ENCODE peak calls at places on chromosomes 6 and 20, in ten cellular contexts. One of them, this sample, is unnamed.
A peak's percentile ranks its signal among the peaks of the same experiment; 100 is the strongest.

GRCh38 chr6:5162401-5162800 is 77.3 kb downstream of the PPP1R3G start:
- DNase-seq in GM06990: no peak
- DNase-seq in H7: no peak
- DNase-seq in BJ: no peak
- DNase-seq in cardiac muscle cell: no peak
- DNase-seq in GM23248: no peak
- DNase-seq in body of pancreas: no peak
- DNase-seq in astrocyte: no peak
- DNase-seq in lung: no peak
- DNase-seq in transverse colon: no peak
- DNase-seq in this sample: no peak

GRCh38 chr20:4472906-4473305 is 248.8 kb upstream of the PRND start:
- DNase-seq in transverse colon: no peak
- DNase-seq in H7: no peak
- DNase-seq in BJ: no peak
- DNase-seq in GM06990: no peak
- DNase-seq in body of pancreas: no peak
- DNase-seq in GM23248: peak; percentile 60
- DNase-seq in cardiac muscle cell: no peak
- DNase-seq in astrocyte: no peak
- DNase-seq in lung: no peak
- DNase-seq in this sample: peak; percentile 72

GRCh38 chr6:142984386-142984785 is 39.4 kb upstream of the HIVEP2 start:
- DNase-seq in GM23248: peak; percentile 8
- DNase-seq in BJ: no peak
- DNase-seq in H7: no peak
- DNase-seq in astrocyte: no peak
- DNase-seq in GM06990: no peak
- DNase-seq in cardiac muscle cell: no peak
- DNase-seq in lung: no peak
- DNase-seq in transverse colon: no peak
- DNase-seq in body of pancreas: no peak
- DNase-seq in this sample: peak; percentile 77

GRCh38 chr6:21522773-21523490 is 70.6 kb upstream of the SOX4 start:
- DNase-seq in H7: peak; percentile 47
- DNase-seq in lung: no peak
- DNase-seq in BJ: no peak
- DNase-seq in GM23248: no peak
- DNase-seq in body of pancreas: no peak
- DNase-seq in transverse colon: no peak
- DNase-seq in astrocyte: no peak
- DNase-seq in GM06990: no peak
- DNase-seq in cardiac muscle cell: no peak
- DNase-seq in this sample: no peak

GRCh38 chr6:30206799-30207618 is 6.2 kb downstream of the TRIM26 start:
- DNase-seq in body of pancreas: no peak
- DNase-seq in BJ: no peak
- DNase-seq in H7: peak; percentile 54
- DNase-seq in GM23248: peak; percentile 58
- DNase-seq in cardiac muscle cell: peak; percentile 37
- DNase-seq in GM06990: no peak
- DNase-seq in transverse colon: peak; percentile 43
- DNase-seq in astrocyte: peak; percentile 23
- DNase-seq in lung: peak; percentile 46
- DNase-seq in this sample: peak; percentile 69

GRCh38 chr6:136989591-136990578 is 54.9 kb downstream of the IL20RA start:
- DNase-seq in astrocyte: no peak
- DNase-seq in GM06990: no peak
- DNase-seq in H7: peak; percentile 76
- DNase-seq in BJ: no peak
- DNase-seq in transverse colon: peak; percentile 23
- DNase-seq in GM23248: peak; percentile 28
- DNase-seq in cardiac muscle cell: peak; percentile 75
- DNase-seq in body of pancreas: no peak
- DNase-seq in lung: no peak
- DNase-seq in this sample: peak; percentile 10

GRCh38 chr6:127247114-127248096 is 19.3 kb upstream of the RNF146 start:
- DNase-seq in GM06990: no peak
- DNase-seq in lung: no peak
- DNase-seq in astrocyte: no peak
- DNase-seq in transverse colon: no peak
- DNase-seq in GM23248: peak; percentile 16
- DNase-seq in H7: no peak
- DNase-seq in cardiac muscle cell: no peak
- DNase-seq in body of pancreas: no peak
- DNase-seq in BJ: no peak
- DNase-seq in this sample: no peak

GRCh38 chr6:31538805-31539400 is 2.9 kb downstream of the DDX39B start:
- DNase-seq in body of pancreas: peak; percentile 59
- DNase-seq in astrocyte: no peak
- DNase-seq in cardiac muscle cell: no peak
- DNase-seq in GM06990: no peak
- DNase-seq in transverse colon: no peak
- DNase-seq in BJ: no peak
- DNase-seq in H7: no peak
- DNase-seq in lung: no peak
- DNase-seq in GM23248: no peak
- DNase-seq in this sample: no peak

GRCh38 chr6:6806793-6807518 is 218.4 kb downstream of the LY86 start:
- DNase-seq in astrocyte: no peak
- DNase-seq in cardiac muscle cell: no peak
- DNase-seq in GM23248: no peak
- DNase-seq in H7: no peak
- DNase-seq in BJ: no peak
- DNase-seq in body of pancreas: no peak
- DNase-seq in GM06990: no peak
- DNase-seq in lung: peak; percentile 47
- DNase-seq in transverse colon: peak; percentile 39
- DNase-seq in this sample: no peak

GRCh38 chr6:25006565-25007001 is 70.8 kb upstream of the RIPOR2 start:
- DNase-seq in BJ: no peak
- DNase-seq in lung: peak; percentile 87
- DNase-seq in cardiac muscle cell: no peak
- DNase-seq in body of pancreas: peak; percentile 66
- DNase-seq in GM23248: peak; percentile 62
- DNase-seq in GM06990: peak; percentile 26
- DNase-seq in astrocyte: no peak
- DNase-seq in H7: no peak
- DNase-seq in transverse colon: peak; percentile 57
- DNase-seq in this sample: peak; percentile 56

GRCh38 chr6:15327271-15327670 is 81.4 kb downstream of the JARID2 start:
- DNase-seq in GM23248: no peak
- DNase-seq in cardiac muscle cell: no peak
- DNase-seq in body of pancreas: no peak
- DNase-seq in H7: no peak
- DNase-seq in GM06990: peak; percentile 59
- DNase-seq in astrocyte: no peak
- DNase-seq in transverse colon: peak; percentile 50
- DNase-seq in BJ: no peak
- DNase-seq in lung: peak; percentile 41
- DNase-seq in this sample: no peak

GRCh38 chr6:21019614-21020013 is 485.4 kb downstream of the CDKAL1 start:
- DNase-seq in astrocyte: no peak
- DNase-seq in lung: no peak
- DNase-seq in body of pancreas: no peak
- DNase-seq in H7: no peak
- DNase-seq in transverse colon: no peak
- DNase-seq in GM06990: no peak
- DNase-seq in cardiac muscle cell: no peak
- DNase-seq in GM23248: peak; percentile 17
- DNase-seq in BJ: no peak
- DNase-seq in this sample: no peak

GRCh38 chr6:147255948-147256674 is 51.9 kb downstream of the STXBP5 start:
- DNase-seq in astrocyte: no peak
- DNase-seq in cardiac muscle cell: no peak
- DNase-seq in transverse colon: no peak
- DNase-seq in BJ: no peak
- DNase-seq in H7: no peak
- DNase-seq in GM06990: no peak
- DNase-seq in body of pancreas: no peak
- DNase-seq in GM23248: no peak
- DNase-seq in lung: no peak
- DNase-seq in this sample: no peak

GRCh38 chr20:7776148-7776547 is 164.1 kb downstream of the HAO1 start:
- DNase-seq in body of pancreas: no peak
- DNase-seq in cardiac muscle cell: no peak
- DNase-seq in GM06990: no peak
- DNase-seq in GM23248: no peak
- DNase-seq in transverse colon: no peak
- DNase-seq in lung: no peak
- DNase-seq in BJ: no peak
- DNase-seq in astrocyte: no peak
- DNase-seq in H7: no peak
- DNase-seq in this sample: no peak

GRCh38 chr6:26251354-26252081 is 113.5 kb upstream of the BTN3A2 start:
- DNase-seq in BJ: peak; percentile 88
- DNase-seq in body of pancreas: no peak
- DNase-seq in lung: no peak
- DNase-seq in astrocyte: peak; percentile 92
- DNase-seq in H7: peak; percentile 80
- DNase-seq in GM06990: peak; percentile 89
- DNase-seq in cardiac muscle cell: peak; percentile 83
- DNase-seq in transverse colon: peak; percentile 82
- DNase-seq in GM23248: peak; percentile 52
- DNase-seq in this sample: peak; percentile 71

GRCh38 chr6:166815629-166816028 is 140.7 kb downstream of the RNASET2 start:
- DNase-seq in astrocyte: no peak
- DNase-seq in cardiac muscle cell: peak; percentile 60
- DNase-seq in GM06990: no peak
- DNase-seq in body of pancreas: no peak
- DNase-seq in GM23248: peak; percentile 23
- DNase-seq in H7: no peak
- DNase-seq in lung: no peak
- DNase-seq in transverse colon: no peak
- DNase-seq in BJ: no peak
- DNase-seq in this sample: no peak

GRCh38 chr20:64041781-64042771 is 6.1 kb downstream of the C20orf204 start:
- DNase-seq in GM23248: no peak
- DNase-seq in transverse colon: no peak
- DNase-seq in body of pancreas: no peak
- DNase-seq in BJ: no peak
- DNase-seq in H7: peak; percentile 84
- DNase-seq in GM06990: no peak
- DNase-seq in astrocyte: no peak
- DNase-seq in lung: no peak
- DNase-seq in cardiac muscle cell: no peak
- DNase-seq in this sample: no peak

GRCh38 chr6:47535316-47536046 is 57.9 kb downstream of the CD2AP start:
- DNase-seq in GM23248: no peak
- DNase-seq in body of pancreas: no peak
- DNase-seq in transverse colon: no peak
- DNase-seq in BJ: no peak
- DNase-seq in lung: no peak
- DNase-seq in H7: no peak
- DNase-seq in cardiac muscle cell: no peak
- DNase-seq in GM06990: no peak
- DNase-seq in astrocyte: no peak
- DNase-seq in this sample: no peak
- H3K36me3 ChIP-seq in GM23248: peaks cover 10% of the 10 kb centered on the region
- H3K36me3 ChIP-seq in body of pancreas: no peaks in the 10 kb centered on the region
- H3K36me3 ChIP-seq in transverse colon: no peaks in the 10 kb centered on the region
- H3K36me3 ChIP-seq in BJ: peaks cover 2% of the 10 kb centered on the region
- H3K36me3 ChIP-seq in lung: peaks cover 1% of the 10 kb centered on the region
- H3K36me3 ChIP-seq in H7: no peaks in the 10 kb centered on the region
- H3K36me3 ChIP-seq in cardiac muscle cell: no peaks in the 10 kb centered on the region
- H3K36me3 ChIP-seq in GM06990: peaks cover 3% of the 10 kb centered on the region
- H3K36me3 ChIP-seq in astrocyte: no peaks in the 10 kb centered on the region
- H3K36me3 ChIP-seq in this sample: no peaks in the 10 kb centered on the region

GRCh38 chr20:25126630-25127029 is 44.7 kb upstream of the VSX1 start:
- DNase-seq in transverse colon: no peak
- DNase-seq in astrocyte: no peak
- DNase-seq in BJ: no peak
- DNase-seq in body of pancreas: no peak
- DNase-seq in H7: no peak
- DNase-seq in cardiac muscle cell: no peak
- DNase-seq in GM23248: no peak
- DNase-seq in lung: no peak
- DNase-seq in GM06990: no peak
- DNase-seq in this sample: no peak
- H3K36me3 ChIP-seq in transverse colon: no peaks in the 10 kb centered on the region
- H3K36me3 ChIP-seq in astrocyte: no peaks in the 10 kb centered on the region
- H3K36me3 ChIP-seq in BJ: no peaks in the 10 kb centered on the region
- H3K36me3 ChIP-seq in body of pancreas: no peaks in the 10 kb centered on the region
- H3K36me3 ChIP-seq in H7: no peaks in the 10 kb centered on the region
- H3K36me3 ChIP-seq in cardiac muscle cell: no peaks in the 10 kb centered on the region
- H3K36me3 ChIP-seq in GM23248: no peaks in the 10 kb centered on the region
- H3K36me3 ChIP-seq in lung: no peaks in the 10 kb centered on the region
- H3K36me3 ChIP-seq in GM06990: no peaks in the 10 kb centered on the region
- H3K36me3 ChIP-seq in this sample: no peaks in the 10 kb centered on the region

DNA sequence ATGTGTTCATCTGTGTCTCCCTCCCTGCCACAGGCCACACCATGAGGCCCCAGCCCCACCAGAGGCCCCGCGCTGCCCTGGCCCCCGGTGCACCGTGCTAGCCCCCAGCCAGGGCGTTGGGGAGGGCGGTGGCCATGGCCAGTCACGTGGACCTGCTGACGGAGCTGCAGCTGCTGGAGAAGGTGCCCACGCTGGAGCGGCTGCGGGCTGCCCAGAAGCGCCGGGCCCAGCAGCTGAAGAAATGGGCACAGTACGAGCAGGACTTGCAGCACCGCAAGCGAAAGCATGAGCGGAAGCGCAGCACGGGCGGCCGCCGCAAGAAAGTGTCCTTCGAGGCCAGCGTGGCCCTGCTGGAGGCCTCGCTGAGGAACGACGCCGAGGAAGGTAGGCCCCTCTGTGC is 30.3 kb downstream of the PPP1R16B start:
- DNase-seq in GM06990: no peak
- DNase-seq in cardiac muscle cell: no peak
- DNase-seq in GM23248: no peak
- DNase-seq in body of pancreas: no peak
- DNase-seq in H7: no peak
- DNase-seq in transverse colon: no peak
- DNase-seq in lung: no peak
- DNase-seq in BJ: no peak
- DNase-seq in astrocyte: no peak
- DNase-seq in this sample: no peak
- H3K36me3 ChIP-seq in GM06990: peaks cover 26% of the 10 kb centered on the region
- H3K36me3 ChIP-seq in cardiac muscle cell: no peaks in the 10 kb centered on the region
- H3K36me3 ChIP-seq in GM23248: no peaks in the 10 kb centered on the region
- H3K36me3 ChIP-seq in body of pancreas: no peaks in the 10 kb centered on the region
- H3K36me3 ChIP-seq in H7: peaks cover 1% of the 10 kb centered on the region
- H3K36me3 ChIP-seq in transverse colon: no peaks in the 10 kb centered on the region
- H3K36me3 ChIP-seq in lung: no peaks in the 10 kb centered on the region
- H3K36me3 ChIP-seq in BJ: no peaks in the 10 kb centered on the region
- H3K36me3 ChIP-seq in astrocyte: no peaks in the 10 kb centered on the region
- H3K36me3 ChIP-seq in this sample: no peaks in the 10 kb centered on the region

DNA sequence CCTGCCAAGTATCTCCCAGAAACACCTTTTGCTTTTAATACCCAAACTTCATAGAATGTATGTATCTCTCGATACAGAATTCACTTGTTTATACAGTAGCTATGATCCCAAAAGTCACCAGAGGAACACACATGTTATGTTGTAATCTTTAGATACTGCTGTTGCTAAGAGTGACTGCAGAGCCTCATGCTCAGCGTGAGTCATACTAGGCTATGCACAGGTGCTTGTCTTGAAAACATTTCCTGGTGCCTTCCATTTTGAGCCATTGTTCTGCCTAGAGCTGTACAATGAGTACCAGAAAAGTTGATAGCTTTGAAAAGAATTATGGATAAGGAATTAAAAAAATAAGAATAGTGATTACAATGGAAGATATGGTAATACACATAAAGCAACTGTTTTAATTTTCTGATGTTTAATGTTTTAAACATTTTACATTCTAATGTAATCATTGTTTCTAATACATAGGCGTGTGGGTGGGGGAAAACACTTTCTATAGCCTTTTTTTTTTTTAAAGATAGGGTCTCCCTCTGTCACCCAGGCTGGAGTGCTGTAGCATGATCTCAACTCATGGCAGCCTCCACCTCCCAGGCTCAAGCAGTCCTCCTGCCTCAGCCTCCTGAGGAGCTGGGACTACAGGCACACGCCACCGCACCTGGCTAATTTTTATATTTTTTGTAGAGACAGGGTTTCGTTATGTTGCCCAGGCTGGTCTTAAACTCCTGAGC is 79.4 kb downstream of the CD24 start:
- DNase-seq in BJ: no peak
- DNase-seq in body of pancreas: no peak
- DNase-seq in cardiac muscle cell: no peak
- DNase-seq in GM23248: peak; percentile 22
- DNase-seq in H7: no peak
- DNase-seq in lung: no peak
- DNase-seq in astrocyte: peak; percentile 9
- DNase-seq in GM06990: no peak
- DNase-seq in transverse colon: no peak
- DNase-seq in this sample: no peak
- H3K36me3 ChIP-seq in BJ: no peaks in the 10 kb centered on the region
- H3K36me3 ChIP-seq in body of pancreas: no peaks in the 10 kb centered on the region
- H3K36me3 ChIP-seq in cardiac muscle cell: no peaks in the 10 kb centered on the region
- H3K36me3 ChIP-seq in GM23248: no peaks in the 10 kb centered on the region
- H3K36me3 ChIP-seq in H7: no peaks in the 10 kb centered on the region
- H3K36me3 ChIP-seq in lung: no peaks in the 10 kb centered on the region
- H3K36me3 ChIP-seq in astrocyte: no peaks in the 10 kb centered on the region
- H3K36me3 ChIP-seq in GM06990: no peaks in the 10 kb centered on the region
- H3K36me3 ChIP-seq in transverse colon: no peaks in the 10 kb centered on the region
- H3K36me3 ChIP-seq in this sample: no peaks in the 10 kb centered on the region

This sample was measured in MG63.